ENCODE peak calls at places on chromosomes 13 and 19, in seven cellular contexts. R is left ventricle myocardium inferior; W is mammary epithelial cell; G is lower lobe of right lung; A is PC-3; N is aorta; V is effector memory CD4-positive, alpha-beta T cell. E is an unnamed sample. For H3K9me3, the result is how much of the 10 kb centered on the place peaks cover.

GRCh38 chr13:20185657-20186056 is 7.1 kb downstream of the GJB2 start:
- DNase-seq in R (no peak), W (no peak), G (no peak), A (no peak), N (no peak), V (no peak), E (no peak)

GRCh38 chr13:61778531-61778930 is 362.9 kb upstream of the PCDH20 start:
- DNase-seq in R (no peak), W (no peak), G (no peak), A (no peak), N (no peak), V (no peak), E (no peak)

GRCh38 chr19:3618144-3618810 is 8.3 kb downstream of the CACTIN start:
- DNase-seq in R (peak), W (no peak), G (no peak), A (peak), N (peak), V (no peak), E (no peak)

GRCh38 chr13:45878966-45879365 is 27.4 kb upstream of the SIAH3 start:
- DNase-seq in R (no peak), W (no peak), G (no peak), A (no peak), N (no peak), V (no peak), E (no peak)

GRCh38 chr13:30739646-30740642 is 4.6 kb downstream of the ALOX5AP start:
- DNase-seq in R (no peak), W (peak), G (no peak), A (peak), N (no peak), V (peak), E (peak)

GRCh38 chr19:16224266-16225045 is 26.7 kb downstream of the AP1M1 start:
- DNase-seq in R (no peak), W (no peak), G (no peak), A (no peak), N (no peak), V (no peak), E (no peak)

GRCh38 chr19:15721208-15721607 is 6.6 kb upstream of the OR10H2 start:
- DNase-seq in R (no peak), W (no peak), G (no peak), A (no peak), N (no peak), V (no peak), E (no peak)

GRCh38 chr19:38529610-38530009 is 88.1 kb downstream of the MAP4K1 start:
- DNase-seq in R (no peak), W (no peak), G (no peak), A (no peak), N (no peak), V (no peak), E (no peak)

GRCh38 chr13:42864952-42865634 is 83.7 kb downstream of the FAM216B start:
- DNase-seq in R (no peak), W (no peak), G (no peak), A (no peak), N (no peak), V (no peak), E (no peak)

GRCh38 chr13:27076411-27076810 is 95.2 kb downstream of the USP12 start:
- DNase-seq in R (no peak), W (no peak), G (no peak), A (no peak), N (no peak), V (no peak), E (no peak)

GRCh38 chr19:5931251-5931650 is 17.2 kb downstream of the CAPS start:
- DNase-seq in R (no peak), W (no peak), G (no peak), A (no peak), N (no peak), V (no peak), E (no peak)

GRCh38 chr13:40440990-40441820 is 225.2 kb downstream of the FOXO1 start:
- DNase-seq in R (peak), W (peak), G (peak), A (no peak), N (peak), V (no peak), E (peak)

GRCh38 chr19:10603084-10603872 is 16.2 kb upstream of the AP1M2 start:
- DNase-seq in R (peak), W (no peak), G (peak), A (no peak), N (peak), V (peak), E (no peak)

DNA sequence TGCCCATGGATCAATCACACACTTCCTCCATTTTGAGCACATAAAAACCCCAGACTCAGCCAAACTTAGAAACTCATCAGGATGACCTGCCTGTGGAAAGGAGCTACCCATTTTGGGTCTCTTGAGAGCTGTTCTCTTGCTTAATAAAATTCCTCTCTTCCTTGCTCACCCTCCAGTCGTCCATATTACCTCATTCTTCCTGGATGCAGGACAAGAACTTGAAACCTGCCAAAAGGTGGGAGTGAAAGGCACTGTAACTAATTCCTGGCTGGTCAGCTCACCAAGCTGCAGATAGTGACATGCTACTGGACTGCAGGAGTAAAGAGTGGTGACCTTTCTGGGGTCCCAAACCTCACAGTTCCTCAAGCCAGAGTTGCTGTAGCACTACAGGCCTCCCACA is 20.2 kb downstream of the LIG4 start:
- DNase-seq in R (no peak), W (no peak), G (no peak), A (no peak), N (no peak), V (no peak), E (no peak)
- H3K9me3 ChIP-seq in R (under half), W (under half), G (under half), A (under half), N (under half), V (under half), E (under half)

DNA sequence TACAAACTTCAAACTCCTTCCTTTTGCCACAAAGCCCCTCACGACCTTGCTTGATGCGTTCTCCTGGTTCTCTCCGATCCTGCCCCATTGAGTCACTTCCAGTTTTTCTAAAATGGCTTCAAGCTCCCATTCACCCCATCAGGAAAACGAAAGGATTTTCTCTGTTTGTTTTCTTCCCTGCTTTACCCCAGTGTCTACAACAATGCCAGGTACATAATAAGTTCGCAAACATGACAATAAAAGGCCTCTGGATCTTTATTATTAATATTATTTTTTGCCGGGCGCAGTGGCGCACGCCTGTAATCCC is 824 bp upstream of the SERTAD3 start:
- DNase-seq in R (no peak), W (no peak), G (no peak), A (no peak), N (no peak), V (no peak), E (no peak)
- H3K4me3 ChIP-seq in R (peak), W (peak), G (peak), A (peak), N (peak), V (peak), E (peak)

GRCh38 chr19:51944798-51945552 is 17.7 kb downstream of the ZNF613 start:
- DNase-seq in R (no peak), W (no peak), G (no peak), A (no peak), N (no peak), V (no peak), E (no peak)
- H3K9me3 ChIP-seq in R (half or more), W (half or more), G (half or more), A (half or more), N (under half), V (half or more), E (half or more)

GRCh38 chr19:2283835-2284507 is 2.0 kb upstream of the PEAK3 start:
- DNase-seq in R (no peak), W (no peak), G (no peak), A (no peak), N (no peak), V (no peak), E (no peak)

GRCh38 chr19:2278504-2279158 is 3.3 kb downstream of the PEAK3 start:
- DNase-seq in R (no peak), W (no peak), G (no peak), A (no peak), N (no peak), V (no peak), E (no peak)

GRCh38 chr19:2280633-2281264 is 1.2 kb downstream of the PEAK3 start:
- DNase-seq in R (no peak), W (no peak), G (no peak), A (no peak), N (no peak), V (no peak), E (no peak)

GRCh38 chr19:2282862-2283237 is 875 bp upstream of the PEAK3 start:
- DNase-seq in R (no peak), W (no peak), G (no peak), A (no peak), N (no peak), V (no peak), E (no peak)

GRCh38 chr19:2282062-2282861 is at the start of gene PEAK3:
- DNase-seq in R (peak), W (no peak), G (peak), A (no peak), N (peak), V (no peak), E (no peak)
- H3K4me3 ChIP-seq in R (peak), W (no peak), G (peak), A (no peak), N (no peak), V (peak), E (no peak)

DNA sequence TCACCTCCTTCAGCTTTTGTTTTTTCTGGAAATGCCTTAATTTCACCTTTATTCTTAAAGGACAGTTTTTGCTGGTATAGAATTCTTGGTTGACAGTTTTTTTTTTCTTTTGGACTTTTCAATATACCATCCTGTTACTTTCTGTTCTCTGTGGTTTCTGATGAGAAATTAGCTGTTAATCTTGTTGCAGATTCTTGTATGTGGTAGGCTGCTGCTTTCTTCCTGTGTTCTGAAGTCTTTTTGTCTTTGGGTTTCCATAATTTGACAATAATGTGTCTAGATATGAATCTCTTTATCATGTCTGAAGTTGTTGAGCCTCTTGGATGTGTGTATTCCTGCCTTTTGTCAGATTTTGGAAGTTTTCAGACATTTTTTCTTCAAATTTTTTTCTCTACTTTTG is 12.0 kb downstream of the ZNF283 start:
- DNase-seq in R (no peak), W (no peak), G (no peak), A (no peak), N (no peak), V (no peak), E (no peak)
- H3K9me3 ChIP-seq in R (half or more), W (under half), G (half or more), A (under half), N (under half), V (under half), E (half or more)

GRCh38 chr13:110869805-110870706 is 44.8 kb downstream of the ANKRD10 start:
- DNase-seq in R (peak), W (peak), G (peak), A (peak), N (peak), V (no peak), E (peak)
- H3K4me3 ChIP-seq in R (peak), W (peak), G (peak), A (peak), N (no peak), V (no peak), E (peak)

DNA sequence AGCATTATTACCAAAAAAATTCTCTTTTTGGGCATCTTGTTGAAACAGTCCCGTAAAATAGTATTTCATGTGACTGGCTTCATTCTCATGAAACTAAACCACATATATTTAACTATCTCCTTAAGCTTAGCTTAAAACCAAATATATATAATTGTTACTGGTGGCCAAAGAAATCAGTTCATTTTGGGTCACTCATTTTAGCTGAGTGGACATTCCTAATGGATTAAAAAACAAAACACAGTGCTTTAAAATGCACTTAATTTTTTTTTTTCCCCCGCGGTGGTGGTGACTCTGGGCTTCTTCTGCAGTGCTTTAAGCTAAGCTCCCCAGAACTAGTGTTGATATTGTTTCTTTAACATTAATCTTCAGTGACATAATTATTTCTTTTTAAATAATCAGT is 540.1 kb downstream of the GPC6 start:
- DNase-seq in R (no peak), W (no peak), G (no peak), A (no peak), N (no peak), V (no peak), E (no peak)
- H3K9me3 ChIP-seq in R (under half), W (under half), G (under half), A (under half), N (under half), V (under half), E (under half)

DNA sequence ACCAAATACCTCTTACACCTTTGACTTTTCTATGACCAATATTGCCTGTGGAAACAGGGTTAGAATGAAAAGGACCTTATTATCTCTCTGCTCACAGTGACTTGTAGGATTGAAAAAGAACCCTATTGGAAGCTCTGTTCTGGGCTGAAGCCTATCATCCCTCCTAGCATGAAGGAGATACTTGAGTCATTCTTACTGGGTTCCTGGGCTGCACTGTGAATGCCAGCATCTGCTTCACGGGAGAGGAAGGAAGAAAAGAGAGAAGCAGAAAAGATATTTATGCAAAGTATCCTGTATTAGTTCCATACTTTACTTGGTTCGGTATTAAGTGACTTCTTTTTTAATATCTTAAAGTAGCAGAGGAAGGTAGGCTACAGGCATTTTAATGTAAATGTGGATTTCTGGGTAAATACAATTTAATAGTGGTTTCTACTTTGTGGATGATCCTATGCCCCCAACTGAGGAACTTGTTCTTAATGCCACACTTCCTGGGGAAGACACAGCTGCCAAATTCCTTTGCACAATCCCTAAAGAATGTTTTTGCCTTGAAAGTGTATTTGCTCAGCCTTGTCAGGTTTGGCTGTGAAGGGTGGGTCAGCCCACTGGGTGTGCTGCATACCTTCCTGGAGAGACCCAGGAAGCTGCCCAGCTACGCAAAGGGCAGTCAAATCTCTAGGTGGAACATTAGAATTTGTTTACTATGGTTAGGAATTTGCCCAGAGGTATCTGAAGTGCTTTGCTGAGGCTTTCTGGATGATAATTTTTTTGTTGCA is 13.7 kb upstream of the SCEL start:
- DNase-seq in R (no peak), W (peak), G (peak), A (peak), N (no peak), V (no peak), E (peak)
- H3K4me3 ChIP-seq in R (no peak), W (no peak), G (no peak), A (peak), N (no peak), V (no peak), E (no peak)